ENCODE peak calls at places on chromosomes 3 and 15, in eight cellular contexts. One of them, this sample, is unnamed.

GRCh38 chr15:57375827-57376694 is at the start of gene CGNL1:
- DNase-seq in sigmoid colon: peak
- DNase-seq in NB4: peak
- DNase-seq in ovary: peak
- DNase-seq in heart left ventricle: peak
- DNase-seq in adrenal gland: no peak
- DNase-seq in prostate gland: peak
- DNase-seq in body of pancreas: peak
- DNase-seq in this sample: no peak

GRCh38 chr15:89912145-89912673 is 543 bp downstream of the ARPIN start:
- DNase-seq in body of pancreas: peak
- DNase-seq in adrenal gland: no peak
- DNase-seq in ovary: peak
- DNase-seq in heart left ventricle: peak
- DNase-seq in NB4: no peak
- DNase-seq in prostate gland: peak
- DNase-seq in sigmoid colon: peak
- DNase-seq in this sample: no peak

GRCh38 chr3:179961081-179962078 is 75.4 kb downstream of the PEX5L start:
- DNase-seq in NB4: no peak
- DNase-seq in sigmoid colon: no peak
- DNase-seq in body of pancreas: no peak
- DNase-seq in ovary: no peak
- DNase-seq in heart left ventricle: no peak
- DNase-seq in adrenal gland: no peak
- DNase-seq in prostate gland: no peak
- DNase-seq in this sample: no peak

GRCh38 chr3:37967252-37967881 is 23.2 kb upstream of the VILL start:
- DNase-seq in heart left ventricle: no peak
- DNase-seq in NB4: peak
- DNase-seq in adrenal gland: peak
- DNase-seq in body of pancreas: peak
- DNase-seq in prostate gland: peak
- DNase-seq in sigmoid colon: peak
- DNase-seq in ovary: peak
- DNase-seq in this sample: peak

GRCh38 chr3:170717410-170718402 is 131.8 kb upstream of the SLC7A14 start:
- DNase-seq in heart left ventricle: no peak
- DNase-seq in adrenal gland: no peak
- DNase-seq in body of pancreas: no peak
- DNase-seq in prostate gland: no peak
- DNase-seq in NB4: no peak
- DNase-seq in ovary: no peak
- DNase-seq in sigmoid colon: peak
- DNase-seq in this sample: peak

GRCh38 chr3:52438579-52439425 is 6.1 kb downstream of the SEMA3G start:
- DNase-seq in prostate gland: no peak
- DNase-seq in heart left ventricle: no peak
- DNase-seq in sigmoid colon: peak
- DNase-seq in body of pancreas: no peak
- DNase-seq in ovary: peak
- DNase-seq in adrenal gland: no peak
- DNase-seq in NB4: no peak
- DNase-seq in this sample: no peak

GRCh38 chr15:99110581-99111320 is 5.9 kb downstream of the SYNM start:
- DNase-seq in sigmoid colon: peak
- DNase-seq in prostate gland: no peak
- DNase-seq in body of pancreas: no peak
- DNase-seq in heart left ventricle: no peak
- DNase-seq in adrenal gland: no peak
- DNase-seq in NB4: no peak
- DNase-seq in ovary: no peak
- DNase-seq in this sample: no peak

GRCh38 chr3:3906171-3906570 is 106.9 kb downstream of the LRRN1 start:
- DNase-seq in body of pancreas: no peak
- DNase-seq in sigmoid colon: no peak
- DNase-seq in NB4: no peak
- DNase-seq in heart left ventricle: no peak
- DNase-seq in adrenal gland: no peak
- DNase-seq in ovary: no peak
- DNase-seq in prostate gland: no peak
- DNase-seq in this sample: no peak

GRCh38 chr3:61627768-61628185 is 66.4 kb downstream of the PTPRG start:
- DNase-seq in sigmoid colon: no peak
- DNase-seq in NB4: no peak
- DNase-seq in heart left ventricle: no peak
- DNase-seq in prostate gland: no peak
- DNase-seq in adrenal gland: peak
- DNase-seq in body of pancreas: peak
- DNase-seq in ovary: no peak
- DNase-seq in this sample: no peak

GRCh38 chr3:83321457-83321856 is 1560.0 kb upstream of the GBE1 start:
- DNase-seq in heart left ventricle: no peak
- DNase-seq in NB4: no peak
- DNase-seq in ovary: no peak
- DNase-seq in body of pancreas: no peak
- DNase-seq in sigmoid colon: no peak
- DNase-seq in prostate gland: no peak
- DNase-seq in adrenal gland: no peak
- DNase-seq in this sample: no peak

GRCh38 chr3:129845956-129846355 is 47.6 kb downstream of the TMCC1 start:
- DNase-seq in NB4: no peak
- DNase-seq in ovary: no peak
- DNase-seq in adrenal gland: no peak
- DNase-seq in prostate gland: no peak
- DNase-seq in heart left ventricle: no peak
- DNase-seq in sigmoid colon: no peak
- DNase-seq in body of pancreas: no peak
- DNase-seq in this sample: no peak

GRCh38 chr3:195895900-195896360 is 12.4 kb downstream of the TNK2 start:
- DNase-seq in sigmoid colon: peak
- DNase-seq in heart left ventricle: peak
- DNase-seq in adrenal gland: peak
- DNase-seq in body of pancreas: peak
- DNase-seq in prostate gland: no peak
- DNase-seq in ovary: peak
- DNase-seq in NB4: peak
- DNase-seq in this sample: peak
- TF ChIP-seq POLR2A in sigmoid colon: no peak
- TF ChIP-seq POLR2A in heart left ventricle: no peak
- TF ChIP-seq POLR2A in adrenal gland: peak
- TF ChIP-seq POLR2A in body of pancreas: no peak
- TF ChIP-seq POLR2A in prostate gland: no peak
- TF ChIP-seq POLR2A in ovary: no peak
- TF ChIP-seq POLR2A in NB4: peak
- TF ChIP-seq POLR2A in this sample: no peak

GRCh38 chr3:186152889-186153292 is 44.0 kb upstream of the ETV5 start:
- DNase-seq in NB4: peak
- DNase-seq in sigmoid colon: no peak
- DNase-seq in adrenal gland: no peak
- DNase-seq in ovary: no peak
- DNase-seq in prostate gland: no peak
- DNase-seq in heart left ventricle: no peak
- DNase-seq in body of pancreas: no peak
- DNase-seq in this sample: no peak
- TF ChIP-seq POLR2A in NB4: no peak
- TF ChIP-seq POLR2A in sigmoid colon: no peak
- TF ChIP-seq POLR2A in adrenal gland: no peak
- TF ChIP-seq POLR2A in ovary: no peak
- TF ChIP-seq POLR2A in prostate gland: no peak
- TF ChIP-seq POLR2A in heart left ventricle: no peak
- TF ChIP-seq POLR2A in body of pancreas: no peak
- TF ChIP-seq POLR2A in this sample: no peak

GRCh38 chr15:67193223-67194009 is 61.0 kb downstream of the AAGAB start:
- DNase-seq in prostate gland: peak
- DNase-seq in adrenal gland: no peak
- DNase-seq in heart left ventricle: no peak
- DNase-seq in sigmoid colon: peak
- DNase-seq in NB4: no peak
- DNase-seq in body of pancreas: no peak
- DNase-seq in ovary: no peak
- DNase-seq in this sample: no peak
- TF ChIP-seq POLR2A in prostate gland: no peak
- TF ChIP-seq POLR2A in adrenal gland: no peak
- TF ChIP-seq POLR2A in heart left ventricle: peak
- TF ChIP-seq POLR2A in sigmoid colon: no peak
- TF ChIP-seq POLR2A in NB4: no peak
- TF ChIP-seq POLR2A in body of pancreas: no peak
- TF ChIP-seq POLR2A in ovary: no peak
- TF ChIP-seq POLR2A in this sample: no peak

DNA sequence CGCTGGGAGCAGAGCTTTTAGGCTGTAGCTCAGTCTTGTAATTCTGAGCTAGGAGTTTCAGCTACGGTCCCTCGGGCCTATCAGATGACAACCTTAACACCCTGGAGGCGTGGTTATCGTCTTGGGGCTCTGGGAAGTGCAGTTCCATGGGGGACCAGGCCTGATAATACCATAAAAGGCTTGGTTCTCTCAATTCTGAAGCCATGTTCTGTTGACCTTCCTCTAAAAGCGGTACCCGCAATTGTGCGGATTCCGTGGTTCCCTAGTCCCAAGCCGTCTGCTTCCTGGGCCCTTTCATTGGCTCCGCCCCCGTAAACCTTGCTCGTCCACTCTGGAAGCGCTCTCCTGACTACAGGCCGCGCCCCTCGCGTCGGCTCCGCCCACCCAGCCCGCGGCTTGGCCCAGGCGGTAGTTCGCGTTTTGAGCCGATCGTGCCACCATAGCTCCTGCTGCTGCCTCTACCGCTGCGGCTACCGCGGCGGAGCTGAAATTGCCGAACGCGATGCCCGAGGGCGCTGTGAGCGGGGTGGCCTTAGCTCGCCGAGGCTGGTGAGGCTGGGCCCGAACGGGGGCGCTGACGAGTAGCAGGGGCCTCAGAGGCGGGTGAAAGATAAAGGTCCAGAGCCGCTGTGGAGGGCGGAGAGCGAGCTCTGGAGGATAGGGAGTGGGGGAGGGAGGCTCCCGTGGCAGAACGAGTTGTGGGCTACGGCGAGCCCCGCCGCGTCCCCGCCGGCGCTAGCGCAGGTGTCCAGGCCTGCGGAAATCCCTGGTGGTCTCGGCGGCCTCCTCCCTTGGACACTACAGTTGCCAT is at the start of gene MAPKBP1:
- DNase-seq in sigmoid colon: peak
- DNase-seq in heart left ventricle: peak
- DNase-seq in prostate gland: peak
- DNase-seq in adrenal gland: peak
- DNase-seq in ovary: peak
- DNase-seq in body of pancreas: peak
- DNase-seq in NB4: peak
- DNase-seq in this sample: peak
- TF ChIP-seq POLR2A in sigmoid colon: peak
- TF ChIP-seq POLR2A in heart left ventricle: peak
- TF ChIP-seq POLR2A in prostate gland: peak
- TF ChIP-seq POLR2A in adrenal gland: peak
- TF ChIP-seq POLR2A in ovary: peak
- TF ChIP-seq POLR2A in body of pancreas: peak
- TF ChIP-seq POLR2A in NB4: peak
- TF ChIP-seq POLR2A in this sample: peak

GRCh38 chr15:62886431-62887071 is 156.0 kb upstream of the TPM1 start:
- DNase-seq in prostate gland: no peak
- DNase-seq in ovary: peak
- DNase-seq in NB4: no peak
- DNase-seq in adrenal gland: no peak
- DNase-seq in sigmoid colon: no peak
- DNase-seq in body of pancreas: no peak
- DNase-seq in heart left ventricle: no peak
- DNase-seq in this sample: no peak
- TF ChIP-seq POLR2A in prostate gland: no peak
- TF ChIP-seq POLR2A in ovary: no peak
- TF ChIP-seq POLR2A in NB4: no peak
- TF ChIP-seq POLR2A in adrenal gland: no peak
- TF ChIP-seq POLR2A in sigmoid colon: no peak
- TF ChIP-seq POLR2A in body of pancreas: no peak
- TF ChIP-seq POLR2A in heart left ventricle: no peak
- TF ChIP-seq POLR2A in this sample: no peak

GRCh38 chr15:60573936-60574335 is 95.0 kb upstream of the ICE2 start:
- DNase-seq in prostate gland: no peak
- DNase-seq in NB4: no peak
- DNase-seq in adrenal gland: no peak
- DNase-seq in ovary: no peak
- DNase-seq in heart left ventricle: no peak
- DNase-seq in body of pancreas: no peak
- DNase-seq in sigmoid colon: no peak
- DNase-seq in this sample: no peak
- TF ChIP-seq POLR2A in prostate gland: no peak
- TF ChIP-seq POLR2A in NB4: no peak
- TF ChIP-seq POLR2A in adrenal gland: no peak
- TF ChIP-seq POLR2A in ovary: no peak
- TF ChIP-seq POLR2A in heart left ventricle: no peak
- TF ChIP-seq POLR2A in body of pancreas: no peak
- TF ChIP-seq POLR2A in sigmoid colon: no peak
- TF ChIP-seq POLR2A in this sample: no peak

DNA sequence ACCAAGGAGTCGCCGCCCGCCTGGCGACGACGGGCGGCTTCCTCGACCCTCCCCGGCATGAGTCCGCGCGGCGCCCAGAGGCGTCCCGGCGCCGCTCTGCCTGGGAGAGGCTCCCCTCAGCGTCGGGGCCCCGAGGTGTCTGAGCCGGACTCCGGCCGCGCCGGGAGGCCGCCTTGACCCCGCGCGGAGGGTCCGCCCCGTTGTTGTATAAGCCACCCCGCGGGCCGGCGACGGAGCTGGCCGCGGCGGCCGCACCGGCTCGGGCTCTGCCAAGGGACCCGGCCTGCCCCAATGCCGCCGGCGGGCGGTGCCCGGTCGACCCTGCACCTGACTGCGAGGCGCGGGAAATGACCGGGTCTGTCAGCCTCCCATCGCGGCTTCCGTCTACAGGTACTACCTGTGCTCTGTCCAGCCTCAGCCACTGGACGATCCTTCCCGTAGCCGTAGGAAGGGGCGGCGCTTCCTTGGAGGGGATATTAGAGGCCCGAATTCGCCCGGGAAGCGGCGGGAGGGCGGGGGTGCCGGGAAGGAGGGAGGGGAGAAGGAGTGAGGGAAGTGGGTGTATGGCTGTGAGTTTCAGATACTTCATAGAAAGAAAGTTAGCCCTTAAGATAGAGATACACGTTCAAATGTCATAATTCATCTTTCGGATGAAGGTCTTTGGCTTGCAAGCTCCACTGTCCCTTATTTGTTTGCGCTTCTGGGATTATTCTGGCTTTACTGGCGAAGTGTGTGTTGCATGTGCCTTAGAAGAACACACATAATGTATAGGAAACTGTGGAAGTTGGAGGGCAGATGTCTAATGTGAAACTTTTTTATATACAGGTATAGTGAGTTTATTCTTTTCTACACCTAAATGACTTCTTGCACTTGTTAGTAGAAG is 623 bp downstream of the ABHD5 start:
- DNase-seq in body of pancreas: peak
- DNase-seq in heart left ventricle: peak
- DNase-seq in sigmoid colon: peak
- DNase-seq in prostate gland: peak
- DNase-seq in ovary: peak
- DNase-seq in adrenal gland: peak
- DNase-seq in NB4: peak
- DNase-seq in this sample: peak
- TF ChIP-seq POLR2A in body of pancreas: no peak
- TF ChIP-seq POLR2A in heart left ventricle: no peak
- TF ChIP-seq POLR2A in sigmoid colon: no peak
- TF ChIP-seq POLR2A in prostate gland: peak
- TF ChIP-seq POLR2A in ovary: no peak
- TF ChIP-seq POLR2A in adrenal gland: no peak
- TF ChIP-seq POLR2A in NB4: no peak
- TF ChIP-seq POLR2A in this sample: peak